ENCODE peak calls at places on chromosomes 3 and 15, in four cellular contexts. One of them, this sample, is unnamed.

GRCh38 chr15:63950911-63951481 is 95.3 kb downstream of the DAPK2 start:
- DNase-seq in brain microvascular endothelial cell: peak
- DNase-seq in breast epithelium: no peak
- DNase-seq in right lobe of liver: no peak
- DNase-seq in this sample: no peak

GRCh38 chr3:144164352-144164751 is 192.7 kb downstream of the DIPK2A start:
- DNase-seq in brain microvascular endothelial cell: no peak
- DNase-seq in right lobe of liver: no peak
- DNase-seq in breast epithelium: no peak
- DNase-seq in this sample: no peak

GRCh38 chr3:97914390-97914789 is 57.8 kb downstream of the RIOX2 start:
- DNase-seq in brain microvascular endothelial cell: peak
- DNase-seq in breast epithelium: no peak
- DNase-seq in right lobe of liver: no peak
- DNase-seq in this sample: no peak

GRCh38 chr3:176734146-176734545 is 463.1 kb downstream of the TBL1XR1 start:
- DNase-seq in breast epithelium: no peak
- DNase-seq in right lobe of liver: no peak
- DNase-seq in brain microvascular endothelial cell: no peak
- DNase-seq in this sample: no peak

GRCh38 chr15:25719101-25719985 is 143.8 kb downstream of the ATP10A start:
- DNase-seq in right lobe of liver: no peak
- DNase-seq in brain microvascular endothelial cell: no peak
- DNase-seq in breast epithelium: no peak
- DNase-seq in this sample: no peak

GRCh38 chr3:53168175-53168923 is 7.3 kb downstream of the PRKCD start:
- DNase-seq in right lobe of liver: no peak
- DNase-seq in brain microvascular endothelial cell: no peak
- DNase-seq in breast epithelium: no peak
- DNase-seq in this sample: no peak

GRCh38 chr3:132180337-132180791 is 136.8 kb upstream of the ACP3 start:
- DNase-seq in brain microvascular endothelial cell: peak
- DNase-seq in right lobe of liver: no peak
- DNase-seq in breast epithelium: no peak
- DNase-seq in this sample: no peak

GRCh38 chr3:16309558-16309957 is 44.5 kb downstream of the OXNAD1 start:
- DNase-seq in breast epithelium: no peak
- DNase-seq in right lobe of liver: no peak
- DNase-seq in brain microvascular endothelial cell: peak
- DNase-seq in this sample: no peak

GRCh38 chr3:156106721-156107373 is 13.5 kb upstream of the KCNAB1 start:
- DNase-seq in right lobe of liver: no peak
- DNase-seq in breast epithelium: no peak
- DNase-seq in brain microvascular endothelial cell: no peak
- DNase-seq in this sample: no peak
- TF ChIP-seq CTCF in right lobe of liver: no peak
- TF ChIP-seq CTCF in breast epithelium: no peak
- TF ChIP-seq CTCF in brain microvascular endothelial cell: peak
- TF ChIP-seq CTCF in this sample: no peak

GRCh38 chr15:51718745-51719144 is 18.7 kb downstream of the LYSMD2 start:
- DNase-seq in breast epithelium: no peak
- DNase-seq in brain microvascular endothelial cell: no peak
- DNase-seq in right lobe of liver: no peak
- DNase-seq in this sample: no peak

GRCh38 chr15:51718199-51718598 is 19.3 kb downstream of the LYSMD2 start:
- DNase-seq in brain microvascular endothelial cell: no peak
- DNase-seq in breast epithelium: no peak
- DNase-seq in right lobe of liver: no peak
- DNase-seq in this sample: no peak

GRCh38 chr15:51720201-51720995 is 17.1 kb downstream of the LYSMD2 start:
- DNase-seq in breast epithelium: no peak
- DNase-seq in brain microvascular endothelial cell: no peak
- DNase-seq in right lobe of liver: no peak
- DNase-seq in this sample: no peak

GRCh38 chr15:51724199-51724598 is 13.3 kb downstream of the LYSMD2 start:
- DNase-seq in right lobe of liver: no peak
- DNase-seq in breast epithelium: no peak
- DNase-seq in brain microvascular endothelial cell: no peak
- DNase-seq in this sample: no peak

DNA sequence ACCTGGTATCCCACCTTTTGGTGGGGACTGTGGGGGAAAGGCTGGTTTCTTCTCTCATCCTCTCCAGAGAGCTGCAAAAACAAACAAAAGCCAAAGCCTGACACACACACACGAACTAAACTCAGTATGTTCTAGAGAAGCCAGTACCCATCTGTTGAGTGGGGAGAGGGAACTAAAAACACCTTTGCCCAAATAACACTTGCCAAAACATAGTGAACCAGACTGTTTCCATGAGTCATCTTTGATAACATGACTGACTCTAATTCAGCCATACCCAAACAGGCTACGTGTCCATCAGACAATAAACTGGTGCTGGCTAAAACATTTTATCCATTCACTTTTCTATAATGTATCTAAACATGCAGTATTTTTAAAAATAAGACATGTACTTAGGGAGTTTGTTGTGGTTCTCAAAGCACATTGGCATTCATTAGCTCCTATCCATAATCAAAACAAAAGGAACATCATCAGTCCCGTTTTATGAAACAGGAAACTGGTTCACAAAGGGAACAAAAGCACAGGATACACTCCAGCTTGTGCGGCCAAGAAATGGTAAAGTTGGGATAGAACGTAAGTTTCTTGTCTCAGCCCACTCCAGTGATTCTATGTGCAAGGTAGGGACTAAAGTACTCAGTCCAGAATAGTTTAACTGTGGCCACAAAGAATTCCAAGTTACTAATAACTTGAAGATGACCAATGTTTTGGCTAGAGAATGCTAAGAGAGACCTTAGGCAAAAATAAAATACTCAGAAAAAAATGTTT is 16.1 kb downstream of the LYSMD2 start:
- DNase-seq in breast epithelium: no peak
- DNase-seq in brain microvascular endothelial cell: no peak
- DNase-seq in right lobe of liver: no peak
- DNase-seq in this sample: no peak
- H3K27ac ChIP-seq in breast epithelium: peak
- H3K27ac ChIP-seq in brain microvascular endothelial cell: no peak
- H3K27ac ChIP-seq in right lobe of liver: no peak
- H3K27ac ChIP-seq in this sample: no peak

DNA sequence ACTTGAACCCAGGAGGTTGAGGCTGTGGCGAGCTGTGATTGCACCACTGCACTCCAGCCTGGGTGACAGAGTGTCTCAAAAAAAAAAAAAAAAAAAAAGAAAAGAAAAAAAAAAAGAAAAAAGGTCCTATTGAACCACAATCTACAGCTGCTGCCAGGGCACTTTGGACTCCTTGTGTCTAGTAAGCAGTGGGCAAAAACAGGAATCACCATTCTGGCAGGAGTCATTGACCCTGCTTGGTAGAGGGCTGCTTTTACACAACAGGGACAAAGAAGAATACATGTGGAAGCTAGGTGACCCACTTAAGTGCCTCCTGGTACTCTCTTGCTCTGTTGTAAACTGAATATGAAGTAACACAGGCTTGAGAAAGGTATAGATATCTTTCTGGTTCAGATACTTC is 14.6 kb upstream of the PCCB start:
- DNase-seq in breast epithelium: no peak
- DNase-seq in right lobe of liver: no peak
- DNase-seq in brain microvascular endothelial cell: no peak
- DNase-seq in this sample: no peak
- H3K4me3 ChIP-seq in breast epithelium: no peak
- H3K4me3 ChIP-seq in right lobe of liver: no peak
- H3K4me3 ChIP-seq in brain microvascular endothelial cell: no peak
- H3K4me3 ChIP-seq in this sample: no peak

GRCh38 chr15:41894791-41895463 is 1.1 kb upstream of the SPTBN5 start:
- DNase-seq in breast epithelium: peak
- DNase-seq in right lobe of liver: peak
- DNase-seq in brain microvascular endothelial cell: peak
- DNase-seq in this sample: peak
- TF ChIP-seq CTCF in breast epithelium: no peak
- TF ChIP-seq CTCF in right lobe of liver: no peak
- TF ChIP-seq CTCF in brain microvascular endothelial cell: peak
- TF ChIP-seq CTCF in this sample: no peak

DNA sequence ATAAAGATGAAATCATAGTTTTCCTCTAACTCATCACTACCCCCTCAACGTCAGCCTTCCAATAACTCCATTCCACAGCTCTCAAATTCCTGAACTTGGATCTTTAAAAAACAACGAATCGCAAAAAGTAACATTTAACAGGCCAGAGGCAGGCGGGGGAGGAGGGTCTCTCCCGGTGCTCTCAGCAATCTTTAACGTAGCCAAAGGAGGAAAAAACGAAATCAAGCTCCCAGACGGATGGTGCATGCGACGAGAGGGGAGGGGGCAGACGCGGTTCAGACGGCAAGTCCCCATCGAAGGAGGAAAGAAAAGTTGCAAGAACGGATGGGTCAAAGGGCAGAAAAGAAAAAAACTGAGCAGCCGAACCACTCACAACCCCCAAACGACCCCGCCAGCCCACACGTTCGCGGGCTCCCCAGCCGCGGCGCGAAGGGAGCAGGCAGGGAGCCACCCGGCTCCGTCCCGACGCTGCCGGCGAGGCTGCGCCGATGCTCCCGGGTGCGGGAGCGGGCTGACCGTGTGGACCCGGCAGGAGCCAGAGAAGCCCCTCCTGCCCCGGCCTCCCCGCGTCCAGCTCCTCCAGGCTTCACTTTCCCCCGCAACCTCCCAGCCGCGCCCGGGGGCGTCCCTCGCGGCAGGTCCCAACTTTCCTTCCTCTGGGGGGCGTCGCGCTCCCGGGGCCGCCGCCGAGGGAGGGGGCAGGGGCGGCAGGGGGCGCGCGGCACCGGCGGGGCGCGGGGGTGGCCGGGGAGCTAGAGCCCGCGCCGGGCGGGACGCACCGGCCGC is 661 bp downstream of the PEAK1 start:
- DNase-seq in right lobe of liver: peak
- DNase-seq in breast epithelium: no peak
- DNase-seq in brain microvascular endothelial cell: peak
- DNase-seq in this sample: peak
- H3K27ac ChIP-seq in right lobe of liver: peak
- H3K27ac ChIP-seq in breast epithelium: peak
- H3K27ac ChIP-seq in brain microvascular endothelial cell: peak
- H3K27ac ChIP-seq in this sample: peak

DNA sequence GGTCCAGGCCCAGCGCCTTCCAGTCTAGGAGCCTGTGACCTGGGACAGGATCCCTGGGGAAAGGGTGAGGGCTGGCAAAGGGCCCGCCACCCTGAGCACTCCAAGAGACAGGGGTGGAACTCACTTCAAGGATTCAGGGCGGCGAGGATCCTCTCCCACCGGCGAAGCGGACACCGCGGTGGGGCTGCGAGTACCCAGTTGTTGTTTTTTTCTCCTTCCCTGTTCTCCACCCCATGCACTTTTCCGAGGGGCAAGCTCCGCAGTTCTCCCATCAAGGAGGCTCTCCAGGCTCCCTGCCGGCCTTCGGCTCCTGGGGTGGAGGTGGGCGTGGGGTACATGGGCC is 387 bp upstream of the PAQR5 start:
- DNase-seq in right lobe of liver: no peak
- DNase-seq in breast epithelium: no peak
- DNase-seq in brain microvascular endothelial cell: no peak
- DNase-seq in this sample: no peak
- H3K4me3 ChIP-seq in right lobe of liver: peak
- H3K4me3 ChIP-seq in breast epithelium: peak
- H3K4me3 ChIP-seq in brain microvascular endothelial cell: no peak
- H3K4me3 ChIP-seq in this sample: peak

DNA sequence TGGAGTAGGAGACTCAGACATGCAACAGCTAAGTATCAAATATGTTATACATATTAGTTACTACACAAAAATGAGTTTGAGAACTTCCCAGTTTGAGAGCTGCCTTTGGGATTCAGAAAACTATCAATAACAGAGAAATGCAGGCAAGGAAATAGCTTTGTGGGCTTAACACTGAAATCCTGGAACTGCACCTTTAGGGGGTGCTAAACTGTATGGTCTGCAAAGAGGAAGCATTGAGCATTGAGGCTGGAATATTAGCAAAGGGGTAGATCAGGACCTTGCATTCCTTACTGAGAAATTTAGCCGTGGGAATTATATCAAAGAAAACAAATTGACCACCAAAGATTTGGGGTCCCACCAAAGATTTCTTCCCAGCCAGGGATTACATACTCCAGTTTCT is 580.0 kb downstream of the ZNF385D start:
- DNase-seq in brain microvascular endothelial cell: peak
- DNase-seq in breast epithelium: no peak
- DNase-seq in right lobe of liver: no peak
- DNase-seq in this sample: no peak
- TF ChIP-seq CTCF in brain microvascular endothelial cell: peak
- TF ChIP-seq CTCF in breast epithelium: no peak
- TF ChIP-seq CTCF in right lobe of liver: peak
- TF ChIP-seq CTCF in this sample: no peak

DNA sequence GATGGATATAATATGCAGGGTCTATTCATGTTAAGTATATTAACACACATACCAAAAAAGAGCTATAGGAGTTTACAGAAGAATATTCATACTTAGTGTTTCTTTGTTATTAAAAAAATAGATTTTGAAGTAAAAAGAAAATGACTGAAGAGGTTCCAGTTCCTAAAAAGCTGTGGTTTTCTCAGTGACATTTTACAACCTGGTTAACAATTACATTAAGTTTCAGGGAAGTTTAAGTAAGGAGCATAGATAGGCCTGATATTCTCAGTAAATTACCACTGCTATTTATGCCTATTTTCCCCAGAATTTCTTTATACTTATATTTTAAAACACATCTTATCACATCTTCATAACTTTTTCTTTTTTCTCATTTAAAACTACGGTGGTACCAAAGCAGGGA is 43.6 kb upstream of the SPTSSB start:
- DNase-seq in right lobe of liver: no peak
- DNase-seq in brain microvascular endothelial cell: no peak
- DNase-seq in breast epithelium: no peak
- DNase-seq in this sample: no peak
- H3K27ac ChIP-seq in right lobe of liver: peak
- H3K27ac ChIP-seq in brain microvascular endothelial cell: peak
- H3K27ac ChIP-seq in breast epithelium: peak
- H3K27ac ChIP-seq in this sample: peak

This sample was measured in coronary artery.